ENCODE peak calls at places on chromosomes 4 and X, in ten cellular contexts. N is choroid plexus epithelial cell, D is WTC11, S is AG09309, U is Caco-2, E is glutamatergic neuron, R is RWPE1, I is suprapubic skin, Y is GM13977, Q is left ventricle myocardium inferior. K is an unnamed sample.

GRCh38 chr4:67465032-67465762 is 80.1 kb downstream of the CENPC start:
- DNase-seq in N (peak), D (no peak), S (no peak), U (no peak), E (no peak), R (no peak), I (no peak), Y (no peak), Q (no peak), K (no peak)

GRCh38 chr4:89438102-89438831 is 130.7 kb upstream of the GPRIN3 start:
- DNase-seq in N (peak), D (peak), S (peak), U (peak), E (peak), R (peak), I (no peak), Y (peak), Q (no peak), K (peak)

GRCh38 chr4:9989918-9990635 is 31.2 kb downstream of the SLC2A9 start:
- DNase-seq in N (no peak), D (no peak), S (no peak), U (no peak), E (no peak), R (no peak), I (no peak), Y (no peak), Q (peak), K (no peak)

GRCh38 chrX:130726661-130727060 is 176.3 kb downstream of the ENOX2 start:
- DNase-seq in N (peak), D (no peak), S (peak), U (peak), E (no peak), R (peak), I (no peak), Y (no peak), Q (no peak), K (peak)

GRCh38 chr4:10123227-10124101 is 6.9 kb upstream of the WDR1 start:
- DNase-seq in N (peak), D (peak), S (no peak), U (no peak), E (peak), R (no peak), I (no peak), Y (no peak), Q (no peak), K (no peak)

GRCh38 chr4:119300388-119301131 is 21.4 kb downstream of the FABP2 start:
- DNase-seq in N (peak), D (peak), S (peak), U (peak), E (peak), R (peak), I (peak), Y (peak), Q (peak), K (peak)

GRCh38 chr4:82124365-82124764 is 249.4 kb downstream of the HNRNPD start:
- DNase-seq in N (no peak), D (no peak), S (no peak), U (peak), E (peak), R (no peak), I (no peak), Y (no peak), Q (no peak), K (peak)

GRCh38 chrX:29787666-29788065 is 427.7 kb upstream of the MAGEB2 start:
- DNase-seq in N (peak), D (no peak), S (no peak), U (no peak), E (no peak), R (no peak), I (no peak), Y (no peak), Q (no peak), K (no peak)

GRCh38 chr4:151782296-151782695 is 21.5 kb upstream of the GATB start:
- DNase-seq in N (no peak), D (no peak), S (no peak), U (no peak), E (no peak), R (no peak), I (no peak), Y (no peak), Q (no peak), K (no peak)

GRCh38 chr4:8775751-8776355 is 95.8 kb downstream of the HMX1 start:
- DNase-seq in N (no peak), D (no peak), S (no peak), U (no peak), E (peak), R (no peak), I (no peak), Y (no peak), Q (no peak), K (no peak)

GRCh38 chr4:126890994-126891393 is 741.8 kb upstream of the INTU start:
- DNase-seq in N (peak), D (no peak), S (no peak), U (no peak), E (no peak), R (no peak), I (no peak), Y (no peak), Q (no peak), K (no peak)

GRCh38 chrX:153649178-153649914 is 2.3 kb downstream of the DUSP9 start:
- DNase-seq in N (no peak), D (peak), S (no peak), U (peak), E (peak), R (no peak), I (peak), Y (peak), Q (no peak), K (peak)

GRCh38 chr4:52098618-52099017 is 47.5 kb downstream of the SPATA18 start:
- DNase-seq in N (no peak), D (no peak), S (no peak), U (no peak), E (no peak), R (no peak), I (no peak), Y (no peak), Q (no peak), K (no peak)

DNA sequence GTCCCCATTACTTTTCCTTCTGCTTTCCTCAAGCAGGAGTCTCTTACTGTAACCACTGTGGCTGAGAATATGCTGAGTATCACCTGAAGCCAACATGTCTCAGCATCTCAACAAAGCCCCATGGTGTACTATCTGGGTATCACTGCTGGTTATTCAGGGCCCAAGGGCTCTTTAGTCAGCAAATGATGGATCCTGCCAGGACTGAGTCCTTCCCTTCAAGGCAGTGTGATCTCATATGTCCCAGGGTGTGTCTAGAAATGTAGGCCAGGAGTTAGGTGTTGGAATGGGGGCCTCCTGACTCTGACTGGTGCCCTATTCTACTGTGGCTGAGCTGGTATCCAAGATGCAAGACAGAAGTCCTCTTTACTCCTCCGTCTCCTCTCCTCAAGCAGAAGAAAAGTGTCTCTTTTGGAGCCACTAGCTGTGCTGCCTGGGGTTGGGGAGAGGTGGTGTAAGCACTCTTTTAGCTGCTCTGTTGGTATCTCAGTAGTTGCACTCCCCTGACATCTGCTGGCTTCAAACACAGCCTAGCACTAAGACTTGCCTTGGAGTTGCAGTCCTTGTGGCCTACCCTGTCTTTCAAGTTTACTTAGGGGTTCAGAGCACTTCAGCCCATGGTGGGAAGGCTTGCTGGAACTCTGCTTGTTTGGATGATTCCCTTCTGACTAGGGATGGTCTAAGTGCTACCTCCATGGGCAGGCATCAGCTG is 28.6 kb downstream of the OCIAD2 start:
- DNase-seq in N (no peak), D (no peak), S (no peak), U (no peak), E (no peak), R (no peak), I (no peak), Y (no peak), Q (no peak), K (no peak)
- TF ChIP-seq CTCF in N (no peak), D (no peak), S (no peak), U (no peak), E (no peak), R (no peak), I (no peak), Y (no peak), Q (no peak), K (no peak)

GRCh38 chr4:2462992-2463762 is 5.7 kb upstream of the RNF4 start:
- DNase-seq in N (no peak), D (no peak), S (no peak), U (no peak), E (no peak), R (no peak), I (no peak), Y (no peak), Q (no peak), K (no peak)
- TF ChIP-seq CTCF in N (no peak), D (no peak), S (no peak), U (no peak), E (no peak), R (peak), I (no peak), Y (no peak), Q (peak), K (no peak)

GRCh38 chrX:43121637-43122036 is 343.7 kb upstream of the PPP1R2C start:
- DNase-seq in N (peak), D (no peak), S (no peak), U (peak), E (no peak), R (no peak), I (no peak), Y (no peak), Q (no peak), K (peak)
- TF ChIP-seq CTCF in N (no peak), D (no peak), S (no peak), U (no peak), E (no peak), R (no peak), I (no peak), Y (peak), Q (no peak), K (peak)

DNA sequence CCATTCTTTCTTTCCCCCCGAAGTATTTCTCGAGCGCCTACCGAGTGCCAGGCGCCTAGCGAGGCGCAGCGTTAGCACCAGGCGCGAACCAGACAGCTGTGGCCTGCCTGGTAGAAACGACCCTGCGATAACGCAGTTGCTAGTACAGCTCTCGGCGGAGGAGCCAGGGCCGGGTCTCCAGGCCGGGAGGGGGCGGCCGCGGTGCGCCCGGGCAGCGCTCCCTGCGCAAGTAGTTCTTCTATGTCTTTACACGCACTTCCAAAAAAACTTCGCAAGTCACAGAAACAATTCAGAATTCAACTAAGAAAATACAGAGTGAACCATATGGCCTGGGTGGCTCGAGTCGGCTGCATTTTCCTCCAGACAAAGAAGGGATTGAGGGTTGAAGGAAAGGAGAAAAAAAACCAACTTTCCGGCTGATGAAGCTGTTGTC is 7.0 kb upstream of the NEUROG2 start:
- DNase-seq in N (peak), D (peak), S (no peak), U (no peak), E (peak), R (no peak), I (no peak), Y (peak), Q (no peak), K (no peak)
- TF ChIP-seq CTCF in N (peak), D (no peak), S (no peak), U (no peak), E (no peak), R (no peak), I (no peak), Y (peak), Q (no peak), K (no peak)

DNA sequence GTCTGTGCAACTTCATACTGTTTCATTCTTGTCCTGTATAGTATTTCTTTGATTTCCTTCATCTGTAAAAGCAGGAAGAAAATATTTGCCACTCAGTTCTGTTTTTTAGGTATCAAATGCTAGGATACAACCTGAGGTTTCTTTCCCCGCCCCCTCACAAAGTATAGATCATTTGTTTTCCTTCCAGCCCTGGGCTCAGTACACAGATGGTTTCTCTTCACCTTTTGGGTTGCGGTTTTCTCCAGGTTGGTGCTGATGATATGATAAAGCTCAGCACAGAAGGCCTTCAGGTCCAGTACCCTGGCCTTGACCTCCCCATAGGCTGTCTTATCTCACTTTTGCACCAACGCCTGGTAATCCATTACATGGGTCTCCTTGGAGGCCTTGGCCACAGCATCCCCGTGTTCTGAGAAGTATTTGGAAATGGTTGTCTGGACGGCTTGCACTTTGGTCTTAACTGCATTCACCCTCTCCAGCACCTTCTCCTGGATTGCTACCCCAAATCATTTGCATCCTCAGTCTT is 35.2 kb downstream of the PTTG2 start:
- DNase-seq in N (no peak), D (no peak), S (no peak), U (no peak), E (no peak), R (no peak), I (no peak), Y (no peak), Q (no peak), K (no peak)
- TF ChIP-seq CTCF in N (no peak), D (no peak), S (no peak), U (no peak), E (no peak), R (no peak), I (no peak), Y (no peak), Q (no peak), K (no peak)

DNA sequence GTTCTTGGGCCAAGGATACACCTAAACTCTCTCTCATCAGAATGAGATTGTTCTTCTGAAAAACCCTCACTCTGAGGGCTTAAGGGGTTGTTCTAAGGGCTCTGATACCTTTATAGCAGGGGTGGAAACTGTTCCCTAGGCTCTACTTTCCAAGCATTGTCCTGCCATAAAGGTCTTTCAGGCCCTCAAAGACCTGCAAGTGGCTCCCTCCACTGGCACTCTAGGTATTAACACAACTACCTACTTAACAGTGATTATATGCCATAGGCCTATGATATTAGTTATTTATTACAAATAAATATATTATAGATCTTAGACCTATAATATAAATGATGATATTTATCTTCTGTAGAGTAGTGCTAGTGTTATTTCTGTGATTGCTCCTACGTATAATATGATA is 473.7 kb upstream of the RPS6KA3 start:
- DNase-seq in N (no peak), D (peak), S (no peak), U (no peak), E (no peak), R (no peak), I (no peak), Y (no peak), Q (no peak), K (no peak)
- TF ChIP-seq CTCF in N (no peak), D (no peak), S (no peak), U (no peak), E (no peak), R (no peak), I (no peak), Y (no peak), Q (no peak), K (no peak)

GRCh38 chr4:16884673-16885460 is 13.6 kb downstream of the LDB2 start:
- DNase-seq in N (no peak), D (no peak), S (no peak), U (no peak), E (no peak), R (no peak), I (no peak), Y (no peak), Q (no peak), K (no peak)
- TF ChIP-seq CTCF in N (no peak), D (peak), S (no peak), U (peak), E (peak), R (no peak), I (no peak), Y (no peak), Q (no peak), K (peak)

GRCh38 chrX:68720851-68721250 is 73.4 kb downstream of the STARD8 start:
- DNase-seq in N (no peak), D (no peak), S (no peak), U (no peak), E (no peak), R (no peak), I (no peak), Y (no peak), Q (no peak), K (no peak)

GRCh38 chrX:68719181-68719903 is 71.9 kb downstream of the STARD8 start:
- DNase-seq in N (no peak), D (no peak), S (no peak), U (no peak), E (no peak), R (no peak), I (no peak), Y (no peak), Q (no peak), K (no peak)

GRCh38 chrX:68721546-68721945 is 74.1 kb downstream of the STARD8 start:
- DNase-seq in N (no peak), D (no peak), S (no peak), U (no peak), E (no peak), R (no peak), I (no peak), Y (no peak), Q (no peak), K (no peak)

GRCh38 chrX:68718443-68718820 is 71.0 kb downstream of the STARD8 start:
- DNase-seq in N (no peak), D (no peak), S (no peak), U (no peak), E (no peak), R (no peak), I (no peak), Y (no peak), Q (no peak), K (no peak)

GRCh38 chrX:68719904-68720614 is 72.6 kb downstream of the STARD8 start:
- DNase-seq in N (peak), D (no peak), S (no peak), U (no peak), E (no peak), R (no peak), I (no peak), Y (no peak), Q (no peak), K (peak)
- TF ChIP-seq CTCF in N (peak), D (no peak), S (peak), U (peak), E (peak), R (no peak), I (no peak), Y (peak), Q (peak), K (no peak)

DNA sequence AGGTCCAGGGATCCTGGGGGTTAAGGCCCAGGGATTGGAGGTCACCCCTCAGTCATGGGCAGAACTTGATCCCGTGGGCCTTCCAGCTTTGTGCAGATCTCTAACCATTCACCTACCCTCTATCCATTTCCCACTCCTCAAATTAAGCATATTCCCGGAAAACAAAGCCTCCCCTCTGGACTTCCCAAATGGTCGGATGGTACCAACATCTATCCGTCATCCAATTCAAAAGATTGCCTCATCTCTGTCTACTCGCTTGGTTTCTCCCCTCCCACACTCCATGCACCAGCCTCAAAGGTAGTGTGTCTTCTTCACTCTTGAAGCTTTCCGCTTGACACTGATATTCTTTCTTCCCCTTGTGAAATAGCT is 473 bp upstream of the BCLAF3 start:
- DNase-seq in N (no peak), D (no peak), S (no peak), U (no peak), E (no peak), R (no peak), I (no peak), Y (peak), Q (no peak), K (no peak)
- TF ChIP-seq CTCF in N (peak), D (peak), S (no peak), U (no peak), E (no peak), R (peak), I (no peak), Y (no peak), Q (no peak), K (no peak)